ENCODE peak calls at places on chromosomes 13 and 19, in nine cellular contexts. V is activated CD8-positive, alpha-beta T cell treated with anti-CD3 and anti-CD28 coated beads, Interleukin-2, amount 10 ng/mL, durations not matched to agents 7 days and 5 days; A is epithelial cell of esophagus; P is activated T-helper 1 cell treated with Interleukin-2 at 50 U/mL for 16 hours; Q is H4; K is T-cell; S is thoracic aorta; F is CD4-positive, alpha-beta T cell; O is RWPE1. Y is an unnamed sample.

GRCh38 chr13:23557043-23557442 is 13.2 kb upstream of the TNFRSF19 start:
- DNase-seq in V (no peak), A (no peak), P (no peak), Q (no peak), K (no peak), S (no peak), F (no peak), O (no peak), Y (no peak)

GRCh38 chr19:45495178-45495577 is 1.7 kb downstream of the RTN2 start:
- DNase-seq in V (no peak), A (no peak), P (no peak), Q (no peak), K (no peak), S (no peak), F (no peak), O (no peak), Y (no peak)

GRCh38 chr13:110593430-110594130 is 21.8 kb upstream of the NAXD start:
- DNase-seq in V (peak), A (peak), P (no peak), Q (peak), K (no peak), S (no peak), F (no peak), O (peak), Y (no peak)

GRCh38 chr13:29294869-29295268 is 300.6 kb downstream of the SLC7A1 start:
- DNase-seq in V (no peak), A (no peak), P (no peak), Q (no peak), K (no peak), S (no peak), F (no peak), O (no peak), Y (no peak)

GRCh38 chr19:34960940-34961679 is 2.9 kb downstream of the ZNF792 start:
- DNase-seq in V (peak), A (no peak), P (no peak), Q (no peak), K (no peak), S (no peak), F (no peak), O (no peak), Y (no peak)

GRCh38 chr13:73254827-73255226 is 196.0 kb downstream of the KLF5 start:
- DNase-seq in V (no peak), A (peak), P (no peak), Q (no peak), K (no peak), S (no peak), F (no peak), O (no peak), Y (no peak)

GRCh38 chr19:30014770-30015169 is 72.7 kb downstream of the URI1 start:
- DNase-seq in V (no peak), A (no peak), P (no peak), Q (no peak), K (no peak), S (no peak), F (no peak), O (no peak), Y (no peak)

GRCh38 chr19:4524808-4525562 is 6.7 kb upstream of the PLIN4 start:
- DNase-seq in V (peak), A (peak), P (peak), Q (no peak), K (peak), S (no peak), F (peak), O (peak), Y (no peak)

GRCh38 chr19:12098040-12098439 is 33.5 kb downstream of the ZNF844 start:
- DNase-seq in V (no peak), A (peak), P (no peak), Q (no peak), K (no peak), S (no peak), F (no peak), O (no peak), Y (no peak)

GRCh38 chr19:33904681-33905080 is 108.0 kb downstream of the KCTD15 start:
- DNase-seq in V (no peak), A (peak), P (no peak), Q (peak), K (no peak), S (no peak), F (no peak), O (peak), Y (no peak)

GRCh38 chr13:59398127-59398526 is 765.6 kb downstream of the DIAPH3 start:
- DNase-seq in V (no peak), A (no peak), P (no peak), Q (no peak), K (no peak), S (no peak), F (no peak), O (no peak), Y (no peak)

GRCh38 chr19:38676023-38676877 is 28.8 kb downstream of the ACTN4 start:
- DNase-seq in V (no peak), A (no peak), P (no peak), Q (peak), K (no peak), S (no peak), F (no peak), O (no peak), Y (no peak)

GRCh38 chr19:6794817-6795431 is 22.4 kb downstream of the VAV1 start:
- DNase-seq in V (no peak), A (no peak), P (no peak), Q (no peak), K (no peak), S (no peak), F (no peak), O (no peak), Y (no peak)

GRCh38 chr13:21232196-21232595 is 55.7 kb downstream of the MRPL57 start:
- DNase-seq in V (peak), A (peak), P (no peak), Q (no peak), K (no peak), S (no peak), F (no peak), O (no peak), Y (no peak)

GRCh38 chr19:41861098-41861768 is 1.2 kb downstream of the RPS19 start:
- DNase-seq in V (no peak), A (peak), P (no peak), Q (no peak), K (no peak), S (no peak), F (no peak), O (no peak), Y (no peak)

GRCh38 chr19:38922482-38922881 is 8.1 kb downstream of the SARS2 start:
- DNase-seq in V (no peak), A (no peak), P (no peak), Q (no peak), K (no peak), S (no peak), F (no peak), O (no peak), Y (no peak)

GRCh38 chr19:17553256-17553655 is 2.2 kb upstream of the COLGALT1 start:
- DNase-seq in V (no peak), A (peak), P (no peak), Q (peak), K (no peak), S (no peak), F (no peak), O (peak), Y (peak)

GRCh38 chr19:43148233-43148632 is 38.1 kb downstream of the PSG5 start:
- DNase-seq in V (no peak), A (peak), P (no peak), Q (no peak), K (no peak), S (no peak), F (no peak), O (peak), Y (no peak)

GRCh38 chr19:38003427-38004099 is 96.6 kb downstream of the SIPA1L3 start:
- DNase-seq in V (peak), A (peak), P (no peak), Q (peak), K (no peak), S (peak), F (no peak), O (peak), Y (peak)

GRCh38 chr19:35642312-35642711 is 767 bp downstream of the ETV2 start:
- DNase-seq in V (no peak), A (no peak), P (no peak), Q (no peak), K (no peak), S (no peak), F (no peak), O (no peak), Y (no peak)

GRCh38 chr13:39037410-39037879 is 444 bp downstream of the PROSER1 start:
- DNase-seq in V (no peak), A (no peak), P (no peak), Q (no peak), K (no peak), S (no peak), F (peak), O (peak), Y (no peak)

GRCh38 chr19:19659646-19660245 is 3.7 kb downstream of the ATP13A1 start:
- DNase-seq in V (no peak), A (no peak), P (no peak), Q (no peak), K (no peak), S (no peak), F (no peak), O (no peak), Y (no peak)

GRCh38 chr13:97695684-97696083 is 257.8 kb upstream of the IPO5 start:
- DNase-seq in V (no peak), A (no peak), P (no peak), Q (no peak), K (no peak), S (no peak), F (no peak), O (no peak), Y (no peak)

GRCh38 chr19:45076029-45076850 is at the start of gene ZNF296:
- DNase-seq in V (peak), A (peak), P (peak), Q (no peak), K (peak), S (no peak), F (peak), O (peak), Y (peak)

GRCh38 chr19:13938361-13939027 is at the start of gene PODNL1:
- DNase-seq in V (no peak), A (peak), P (no peak), Q (peak), K (no peak), S (no peak), F (no peak), O (no peak), Y (peak)

GRCh38 chr13:44755872-44756271 is 179.7 kb upstream of the TSC22D1 start:
- DNase-seq in V (no peak), A (peak), P (no peak), Q (peak), K (no peak), S (no peak), F (no peak), O (peak), Y (no peak)

GRCh38 chr19:19540707-19541515 is 2.8 kb downstream of the CILP2 start:
- DNase-seq in V (peak), A (peak), P (peak), Q (no peak), K (peak), S (no peak), F (peak), O (peak), Y (no peak)

GRCh38 chr19:7471696-7472620 is 16.9 kb downstream of the PEX11G start:
- DNase-seq in V (no peak), A (no peak), P (no peak), Q (no peak), K (no peak), S (no peak), F (no peak), O (no peak), Y (no peak)

GRCh38 chr13:111460548-111461444 is 140.4 kb downstream of the TEX29 start:
- DNase-seq in V (peak), A (peak), P (no peak), Q (peak), K (no peak), S (no peak), F (no peak), O (peak), Y (peak)

GRCh38 chr19:38386968-38387549 is 775 bp downstream of the GGN start:
- DNase-seq in V (no peak), A (no peak), P (no peak), Q (no peak), K (no peak), S (no peak), F (no peak), O (no peak), Y (no peak)

GRCh38 chr13:84543976-84544375 is 661.7 kb upstream of the SLITRK1 start:
- DNase-seq in V (no peak), A (no peak), P (no peak), Q (no peak), K (no peak), S (no peak), F (no peak), O (no peak), Y (no peak)

GRCh38 chr13:95326695-95327094 is 25.4 kb upstream of the ABCC4 start:
- DNase-seq in V (no peak), A (no peak), P (no peak), Q (no peak), K (no peak), S (no peak), F (no peak), O (no peak), Y (no peak)